ENCODE peak calls at places on chromosomes 6 and 20, in five cellular contexts. One of them, this sample, is unnamed.

GRCh38 chr20:62583424-62583920 is 58.8 kb upstream of the SLCO4A1 start:
- DNase-seq in Peyer's patch: no peak
- DNase-seq in nephron progenitor cell: no peak
- DNase-seq in PC-9: no peak
- DNase-seq in stomach: no peak
- DNase-seq in this sample: peak

GRCh38 chr20:11849270-11849920 is 68.3 kb upstream of the BTBD3 start:
- DNase-seq in Peyer's patch: no peak
- DNase-seq in nephron progenitor cell: no peak
- DNase-seq in PC-9: no peak
- DNase-seq in stomach: no peak
- DNase-seq in this sample: no peak

GRCh38 chr20:35146922-35147574 is at the start of gene EDEM2:
- DNase-seq in Peyer's patch: peak
- DNase-seq in nephron progenitor cell: peak
- DNase-seq in PC-9: peak
- DNase-seq in stomach: peak
- DNase-seq in this sample: peak

GRCh38 chr20:14333734-14334133 is 3.7 kb downstream of the FLRT3 start:
- DNase-seq in Peyer's patch: no peak
- DNase-seq in nephron progenitor cell: no peak
- DNase-seq in PC-9: no peak
- DNase-seq in stomach: no peak
- DNase-seq in this sample: no peak

GRCh38 chr6:92052513-92052912 is 1366.8 kb downstream of the EPHA7 start:
- DNase-seq in Peyer's patch: no peak
- DNase-seq in nephron progenitor cell: no peak
- DNase-seq in PC-9: no peak
- DNase-seq in stomach: no peak
- DNase-seq in this sample: no peak

GRCh38 chr6:106385530-106385929 is 25.0 kb downstream of the CRYBG1 start:
- DNase-seq in Peyer's patch: no peak
- DNase-seq in nephron progenitor cell: no peak
- DNase-seq in PC-9: no peak
- DNase-seq in stomach: no peak
- DNase-seq in this sample: no peak

GRCh38 chr6:20665290-20665689 is 131.0 kb downstream of the CDKAL1 start:
- DNase-seq in Peyer's patch: no peak
- DNase-seq in nephron progenitor cell: no peak
- DNase-seq in PC-9: no peak
- DNase-seq in stomach: no peak
- DNase-seq in this sample: no peak

GRCh38 chr6:68108243-68108835 is 526.7 kb upstream of the ADGRB3 start:
- DNase-seq in Peyer's patch: no peak
- DNase-seq in nephron progenitor cell: no peak
- DNase-seq in PC-9: peak
- DNase-seq in stomach: no peak
- DNase-seq in this sample: no peak

GRCh38 chr6:37049990-37050853 is 44.8 kb downstream of the FGD2 start:
- DNase-seq in Peyer's patch: peak
- DNase-seq in nephron progenitor cell: no peak
- DNase-seq in PC-9: no peak
- DNase-seq in stomach: peak
- DNase-seq in this sample: peak

GRCh38 chr6:12844284-12845223 is 128.0 kb downstream of the PHACTR1 start:
- DNase-seq in Peyer's patch: no peak
- DNase-seq in nephron progenitor cell: no peak
- DNase-seq in PC-9: no peak
- DNase-seq in stomach: no peak
- DNase-seq in this sample: no peak

GRCh38 chr20:56412473-56412790 is 372 bp downstream of the CASS4 start:
- DNase-seq in Peyer's patch: no peak
- DNase-seq in nephron progenitor cell: no peak
- DNase-seq in PC-9: no peak
- DNase-seq in stomach: no peak
- DNase-seq in this sample: no peak

GRCh38 chr20:23125159-23125558 is 39.0 kb upstream of the CD93 start:
- DNase-seq in Peyer's patch: no peak
- DNase-seq in nephron progenitor cell: no peak
- DNase-seq in PC-9: no peak
- DNase-seq in stomach: no peak
- DNase-seq in this sample: no peak

GRCh38 chr20:2817341-2817726 is 1.2 kb downstream of the TMEM239 start:
- DNase-seq in Peyer's patch: no peak
- DNase-seq in nephron progenitor cell: no peak
- DNase-seq in PC-9: no peak
- DNase-seq in stomach: no peak
- DNase-seq in this sample: no peak

GRCh38 chr6:52399511-52400315 is 20.4 kb upstream of the EFHC1 start:
- DNase-seq in Peyer's patch: peak
- DNase-seq in nephron progenitor cell: peak
- DNase-seq in PC-9: no peak
- DNase-seq in stomach: no peak
- DNase-seq in this sample: peak

GRCh38 chr6:45801471-45802289 is 214.0 kb downstream of the CLIC5 start:
- DNase-seq in Peyer's patch: no peak
- DNase-seq in nephron progenitor cell: no peak
- DNase-seq in PC-9: no peak
- DNase-seq in stomach: no peak
- DNase-seq in this sample: no peak

GRCh38 chr6:163369122-163369521 is 45.4 kb upstream of the QKI start:
- DNase-seq in Peyer's patch: no peak
- DNase-seq in nephron progenitor cell: no peak
- DNase-seq in PC-9: no peak
- DNase-seq in stomach: no peak
- DNase-seq in this sample: no peak

GRCh38 chr6:27866370-27867050 is 45.7 kb downstream of the OR2B2 start:
- DNase-seq in Peyer's patch: peak
- DNase-seq in nephron progenitor cell: no peak
- DNase-seq in PC-9: peak
- DNase-seq in stomach: no peak
- DNase-seq in this sample: no peak

GRCh38 chr6:154306696-154307095 is 49.9 kb downstream of the IPCEF1 start:
- DNase-seq in Peyer's patch: peak
- DNase-seq in nephron progenitor cell: no peak
- DNase-seq in PC-9: no peak
- DNase-seq in stomach: no peak
- DNase-seq in this sample: no peak

GRCh38 chr6:19554356-19555225 is 282.6 kb upstream of the ID4 start:
- DNase-seq in Peyer's patch: no peak
- DNase-seq in nephron progenitor cell: no peak
- DNase-seq in PC-9: no peak
- DNase-seq in stomach: no peak
- DNase-seq in this sample: peak

DNA sequence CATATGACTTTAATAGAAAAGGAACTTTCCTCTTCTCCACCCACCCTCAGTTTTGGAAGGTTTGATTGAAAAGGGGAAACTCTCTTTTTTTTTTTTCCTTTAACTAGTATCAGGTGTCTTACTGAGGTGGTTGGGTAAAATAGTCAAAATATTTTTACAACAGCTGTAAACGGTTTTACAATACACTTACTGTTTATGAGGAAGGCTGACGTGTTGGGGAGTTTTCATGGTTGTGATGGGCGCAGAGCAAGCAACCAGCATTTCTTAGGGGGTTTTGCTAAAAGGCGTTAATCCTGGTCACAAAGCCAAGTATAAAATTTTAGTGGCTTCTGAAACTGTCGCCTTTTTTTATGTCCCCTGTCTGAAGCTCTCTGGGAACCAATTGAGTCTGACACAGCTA is 80.9 kb upstream of the EEF1E1 start:
- DNase-seq in Peyer's patch: no peak
- DNase-seq in nephron progenitor cell: no peak
- DNase-seq in PC-9: no peak
- DNase-seq in stomach: no peak
- DNase-seq in this sample: no peak
- TF ChIP-seq CTCF in Peyer's patch: no peak
- TF ChIP-seq CTCF in nephron progenitor cell: no peak
- TF ChIP-seq CTCF in PC-9: no peak
- TF ChIP-seq CTCF in stomach: no peak
- TF ChIP-seq CTCF in this sample: no peak

DNA sequence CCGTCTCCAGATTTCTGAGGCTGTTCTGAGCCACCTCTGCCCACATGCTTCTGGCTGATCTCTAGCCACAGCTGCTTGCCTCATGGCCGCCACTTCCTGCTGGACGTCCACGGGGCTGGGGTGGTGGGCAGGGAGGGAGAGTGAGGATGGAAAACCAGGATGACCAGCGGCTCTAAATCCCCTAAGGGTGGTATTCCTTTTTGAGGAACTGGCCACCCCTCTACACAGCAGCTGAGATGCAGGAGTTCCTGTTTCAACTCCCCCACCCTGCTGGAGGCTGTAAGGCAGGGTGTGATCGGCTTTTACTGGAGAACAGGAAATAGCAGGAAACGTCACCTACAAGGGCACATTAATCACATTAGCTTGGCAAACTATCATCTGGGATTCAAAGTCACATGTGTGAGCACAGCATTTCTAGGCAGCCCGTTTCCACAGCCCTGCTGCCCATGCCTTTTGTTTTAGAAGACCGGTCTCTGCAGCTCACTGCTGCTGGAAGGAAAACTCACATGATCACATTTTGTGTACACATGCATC is 181.6 kb upstream of the ECI2 start:
- DNase-seq in Peyer's patch: peak
- DNase-seq in nephron progenitor cell: no peak
- DNase-seq in PC-9: peak
- DNase-seq in stomach: peak
- DNase-seq in this sample: no peak
- TF ChIP-seq CTCF in Peyer's patch: no peak
- TF ChIP-seq CTCF in nephron progenitor cell: no peak
- TF ChIP-seq CTCF in PC-9: no peak
- TF ChIP-seq CTCF in stomach: no peak
- TF ChIP-seq CTCF in this sample: no peak

DNA sequence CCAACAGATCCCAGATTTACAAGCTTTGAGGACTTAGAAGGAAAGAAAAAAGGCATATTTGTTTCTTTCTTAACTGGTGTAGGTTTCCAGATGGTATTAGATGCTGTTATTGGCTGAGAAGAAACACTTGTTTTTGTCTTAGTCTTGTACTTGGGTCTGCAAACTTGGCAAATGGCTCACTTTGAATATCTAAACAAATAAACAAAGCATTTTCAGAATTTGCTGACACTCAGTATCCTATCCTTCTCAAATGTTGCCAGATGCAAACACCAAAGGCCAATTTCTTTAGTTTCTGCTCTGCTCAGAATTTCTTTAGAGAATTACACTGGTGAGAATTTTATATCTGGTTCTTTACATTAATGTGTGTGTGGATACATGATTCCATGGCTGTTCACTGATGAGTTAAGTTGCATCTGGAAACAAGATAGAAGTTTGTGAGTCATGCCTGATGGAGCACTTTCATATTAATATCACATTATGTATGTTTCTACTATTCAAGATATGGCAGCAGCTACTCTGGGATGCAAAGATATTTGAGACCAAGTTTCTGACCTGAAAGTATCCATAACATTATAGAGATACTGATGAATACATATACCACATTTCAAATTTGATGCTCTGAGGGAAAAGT is 43.8 kb upstream of the CEP162 start:
- DNase-seq in Peyer's patch: no peak
- DNase-seq in nephron progenitor cell: no peak
- DNase-seq in PC-9: no peak
- DNase-seq in stomach: no peak
- DNase-seq in this sample: no peak
- TF ChIP-seq CTCF in Peyer's patch: no peak
- TF ChIP-seq CTCF in nephron progenitor cell: no peak
- TF ChIP-seq CTCF in PC-9: no peak
- TF ChIP-seq CTCF in stomach: no peak
- TF ChIP-seq CTCF in this sample: no peak

GRCh38 chr20:22098451-22098850 is 393.0 kb downstream of the PAX1 start:
- DNase-seq in Peyer's patch: no peak
- DNase-seq in nephron progenitor cell: no peak
- DNase-seq in PC-9: no peak
- DNase-seq in stomach: no peak
- DNase-seq in this sample: no peak
- TF ChIP-seq CTCF in Peyer's patch: no peak
- TF ChIP-seq CTCF in nephron progenitor cell: no peak
- TF ChIP-seq CTCF in PC-9: no peak
- TF ChIP-seq CTCF in stomach: no peak
- TF ChIP-seq CTCF in this sample: no peak

GRCh38 chr6:130366011-130366963 is at the start of gene TMEM200A:
- DNase-seq in Peyer's patch: peak
- DNase-seq in nephron progenitor cell: peak
- DNase-seq in PC-9: no peak
- DNase-seq in stomach: peak
- DNase-seq in this sample: peak
- TF ChIP-seq CTCF in Peyer's patch: no peak
- TF ChIP-seq CTCF in nephron progenitor cell: no peak
- TF ChIP-seq CTCF in PC-9: no peak
- TF ChIP-seq CTCF in stomach: no peak
- TF ChIP-seq CTCF in this sample: no peak

GRCh38 chr6:73579851-73580246 is 59.0 kb upstream of the EEF1A1 start:
- DNase-seq in Peyer's patch: no peak
- DNase-seq in nephron progenitor cell: no peak
- DNase-seq in PC-9: peak
- DNase-seq in stomach: peak
- DNase-seq in this sample: peak

GRCh38 chr6:73581293-73581692 is 60.5 kb upstream of the EEF1A1 start:
- DNase-seq in Peyer's patch: no peak
- DNase-seq in nephron progenitor cell: no peak
- DNase-seq in PC-9: no peak
- DNase-seq in stomach: no peak
- DNase-seq in this sample: no peak

GRCh38 chr6:73579389-73579788 is 58.6 kb upstream of the EEF1A1 start:
- DNase-seq in Peyer's patch: no peak
- DNase-seq in nephron progenitor cell: no peak
- DNase-seq in PC-9: no peak
- DNase-seq in stomach: no peak
- DNase-seq in this sample: no peak

GRCh38 chr6:73577605-73578160 is 56.9 kb upstream of the EEF1A1 start:
- DNase-seq in Peyer's patch: no peak
- DNase-seq in nephron progenitor cell: no peak
- DNase-seq in PC-9: no peak
- DNase-seq in stomach: no peak
- DNase-seq in this sample: no peak

GRCh38 chr6:73580247-73581149 is 59.7 kb upstream of the EEF1A1 start:
- DNase-seq in Peyer's patch: peak
- DNase-seq in nephron progenitor cell: peak
- DNase-seq in PC-9: peak
- DNase-seq in stomach: peak
- DNase-seq in this sample: peak
- TF ChIP-seq CTCF in Peyer's patch: no peak
- TF ChIP-seq CTCF in nephron progenitor cell: peak
- TF ChIP-seq CTCF in PC-9: peak
- TF ChIP-seq CTCF in stomach: no peak
- TF ChIP-seq CTCF in this sample: peak

This sample was measured in testis.